ENCODE peak calls at places on chromosome 10, in seven cellular contexts. One of them, this sample, is unnamed.
A peak's percentile ranks its signal among the peaks of the same experiment; 100 is the strongest.

GRCh38 chr10:3538850-3539531 is 246.0 kb downstream of the KLF6 start:
- DNase-seq in stomach: peak; percentile 34
- DNase-seq in brain microvascular endothelial cell: peak; percentile 96
- DNase-seq in transverse colon: no peak
- DNase-seq in GM23248: peak; percentile 99
- DNase-seq in PC-9: peak; percentile 60
- DNase-seq in AG04450: peak; percentile 81
- DNase-seq in this sample: no peak

GRCh38 chr10:65394898-65395297 is 1530.9 kb upstream of the LRRTM3 start:
- DNase-seq in stomach: no peak
- DNase-seq in brain microvascular endothelial cell: peak; percentile 53
- DNase-seq in transverse colon: no peak
- DNase-seq in GM23248: no peak
- DNase-seq in PC-9: no peak
- DNase-seq in AG04450: no peak
- DNase-seq in this sample: no peak

GRCh38 chr10:26331376-26331775 is 106.8 kb upstream of the APBB1IP start:
- DNase-seq in stomach: no peak
- DNase-seq in brain microvascular endothelial cell: no peak
- DNase-seq in transverse colon: no peak
- DNase-seq in GM23248: peak; percentile 40
- DNase-seq in PC-9: no peak
- DNase-seq in AG04450: no peak
- DNase-seq in this sample: no peak

GRCh38 chr10:11776080-11776479 is 33.9 kb downstream of the ECHDC3 start:
- DNase-seq in stomach: no peak
- DNase-seq in brain microvascular endothelial cell: no peak
- DNase-seq in transverse colon: no peak
- DNase-seq in GM23248: no peak
- DNase-seq in PC-9: peak; percentile 11
- DNase-seq in AG04450: no peak
- DNase-seq in this sample: no peak

GRCh38 chr10:11793762-11794479 is 29.2 kb upstream of the PROSER2 start:
- DNase-seq in stomach: no peak
- DNase-seq in brain microvascular endothelial cell: peak; percentile 81
- DNase-seq in transverse colon: no peak
- DNase-seq in GM23248: peak; percentile 65
- DNase-seq in PC-9: peak; percentile 86
- DNase-seq in AG04450: no peak
- DNase-seq in this sample: no peak

GRCh38 chr10:26737730-26738129 is 40.2 kb downstream of the PDSS1 start:
- DNase-seq in stomach: no peak
- DNase-seq in brain microvascular endothelial cell: no peak
- DNase-seq in transverse colon: no peak
- DNase-seq in GM23248: peak; percentile 71
- DNase-seq in PC-9: no peak
- DNase-seq in AG04450: no peak
- DNase-seq in this sample: no peak

GRCh38 chr10:37856881-37857286 is 526 bp downstream of the ZNF248 start:
- DNase-seq in stomach: peak; percentile 27
- DNase-seq in brain microvascular endothelial cell: peak; percentile 7
- DNase-seq in transverse colon: peak; percentile 31
- DNase-seq in GM23248: no peak
- DNase-seq in PC-9: no peak
- DNase-seq in AG04450: no peak
- DNase-seq in this sample: peak; percentile 47

GRCh38 chr10:15796762-15797161 is 63.5 kb downstream of the MINDY3 start:
- DNase-seq in stomach: no peak
- DNase-seq in brain microvascular endothelial cell: no peak
- DNase-seq in transverse colon: no peak
- DNase-seq in GM23248: no peak
- DNase-seq in PC-9: no peak
- DNase-seq in AG04450: no peak
- DNase-seq in this sample: no peak

GRCh38 chr10:3389093-3389492 is 216.5 kb upstream of the PITRM1 start:
- DNase-seq in stomach: no peak
- DNase-seq in brain microvascular endothelial cell: no peak
- DNase-seq in transverse colon: no peak
- DNase-seq in GM23248: no peak
- DNase-seq in PC-9: no peak
- DNase-seq in AG04450: no peak
- DNase-seq in this sample: no peak

GRCh38 chr10:97540669-97541500 is 31.7 kb upstream of the ANKRD2 start:
- DNase-seq in stomach: no peak
- DNase-seq in brain microvascular endothelial cell: no peak
- DNase-seq in transverse colon: no peak
- DNase-seq in GM23248: peak; percentile 47
- DNase-seq in PC-9: no peak
- DNase-seq in AG04450: no peak
- DNase-seq in this sample: peak; percentile 41
- H3K27ac ChIP-seq in stomach: no peak overlapping the region
- H3K27ac ChIP-seq in brain microvascular endothelial cell: peak overlapping the region; percentile 97
- H3K27ac ChIP-seq in transverse colon: peak overlapping the region; percentile 8
- H3K27ac ChIP-seq in GM23248: peak overlapping the region; percentile 98
- H3K27ac ChIP-seq in PC-9: peak overlapping the region; percentile 80
- H3K27ac ChIP-seq in AG04450: peak overlapping the region; percentile 55
- H3K27ac ChIP-seq in this sample: peak overlapping the region; percentile 97

GRCh38 chr10:113983552-113983951 is 60.1 kb upstream of the ADRB1 start:
- DNase-seq in stomach: no peak
- DNase-seq in brain microvascular endothelial cell: no peak
- DNase-seq in transverse colon: peak; percentile 21
- DNase-seq in GM23248: no peak
- DNase-seq in PC-9: no peak
- DNase-seq in AG04450: no peak
- DNase-seq in this sample: no peak
- H3K4me3 ChIP-seq in stomach: no peak overlapping the region
- H3K4me3 ChIP-seq in brain microvascular endothelial cell: no peak overlapping the region
- H3K4me3 ChIP-seq in transverse colon: no peak overlapping the region
- H3K4me3 ChIP-seq in GM23248: no peak overlapping the region
- H3K4me3 ChIP-seq in PC-9: no peak overlapping the region
- H3K4me3 ChIP-seq in AG04450: no peak overlapping the region
- H3K4me3 ChIP-seq in this sample: no peak overlapping the region

GRCh38 chr10:124075116-124075955 is 18.1 kb downstream of the CHST15 start:
- DNase-seq in stomach: no peak
- DNase-seq in brain microvascular endothelial cell: no peak
- DNase-seq in transverse colon: no peak
- DNase-seq in GM23248: no peak
- DNase-seq in PC-9: no peak
- DNase-seq in AG04450: no peak
- DNase-seq in this sample: no peak

GRCh38 chr10:124076334-124076733 is 17.1 kb downstream of the CHST15 start:
- DNase-seq in stomach: no peak
- DNase-seq in brain microvascular endothelial cell: no peak
- DNase-seq in transverse colon: no peak
- DNase-seq in GM23248: no peak
- DNase-seq in PC-9: no peak
- DNase-seq in AG04450: no peak
- DNase-seq in this sample: no peak

GRCh38 chr10:124073642-124074377 is 19.6 kb downstream of the CHST15 start:
- DNase-seq in stomach: no peak
- DNase-seq in brain microvascular endothelial cell: no peak
- DNase-seq in transverse colon: no peak
- DNase-seq in GM23248: no peak
- DNase-seq in PC-9: no peak
- DNase-seq in AG04450: no peak
- DNase-seq in this sample: no peak

GRCh38 chr10:124072541-124072940 is 20.9 kb downstream of the CHST15 start:
- DNase-seq in stomach: no peak
- DNase-seq in brain microvascular endothelial cell: no peak
- DNase-seq in transverse colon: no peak
- DNase-seq in GM23248: no peak
- DNase-seq in PC-9: no peak
- DNase-seq in AG04450: no peak
- DNase-seq in this sample: no peak

GRCh38 chr10:124074471-124075109 is 18.8 kb downstream of the CHST15 start:
- DNase-seq in stomach: no peak
- DNase-seq in brain microvascular endothelial cell: no peak
- DNase-seq in transverse colon: peak; percentile 34
- DNase-seq in GM23248: no peak
- DNase-seq in PC-9: no peak
- DNase-seq in AG04450: no peak
- DNase-seq in this sample: no peak
- H3K27ac ChIP-seq in stomach: no peak overlapping the region
- H3K27ac ChIP-seq in brain microvascular endothelial cell: no peak overlapping the region
- H3K27ac ChIP-seq in transverse colon: peak overlapping the region; percentile 45
- H3K27ac ChIP-seq in GM23248: no peak overlapping the region
- H3K27ac ChIP-seq in PC-9: no peak overlapping the region
- H3K27ac ChIP-seq in AG04450: no peak overlapping the region
- H3K27ac ChIP-seq in this sample: no peak overlapping the region

GRCh38 chr10:43404675-43405221 is 4.2 kb downstream of the HNRNPF start:
- DNase-seq in stomach: no peak
- DNase-seq in brain microvascular endothelial cell: no peak
- DNase-seq in transverse colon: no peak
- DNase-seq in GM23248: no peak
- DNase-seq in PC-9: no peak
- DNase-seq in AG04450: no peak
- DNase-seq in this sample: no peak
- H3K4me3 ChIP-seq in stomach: peak overlapping the region; percentile 19
- H3K4me3 ChIP-seq in brain microvascular endothelial cell: no peak overlapping the region
- H3K4me3 ChIP-seq in transverse colon: no peak overlapping the region
- H3K4me3 ChIP-seq in GM23248: peak overlapping the region; percentile 95
- H3K4me3 ChIP-seq in PC-9: peak overlapping the region; percentile 98
- H3K4me3 ChIP-seq in AG04450: no peak overlapping the region
- H3K4me3 ChIP-seq in this sample: no peak overlapping the region

GRCh38 chr10:120314426-120314825 is 142.6 kb upstream of the PLPP4 start:
- DNase-seq in stomach: no peak
- DNase-seq in brain microvascular endothelial cell: no peak
- DNase-seq in transverse colon: no peak
- DNase-seq in GM23248: no peak
- DNase-seq in PC-9: no peak
- DNase-seq in AG04450: no peak
- DNase-seq in this sample: no peak
- H3K27ac ChIP-seq in stomach: no peak overlapping the region
- H3K27ac ChIP-seq in brain microvascular endothelial cell: no peak overlapping the region
- H3K27ac ChIP-seq in transverse colon: no peak overlapping the region
- H3K27ac ChIP-seq in GM23248: no peak overlapping the region
- H3K27ac ChIP-seq in PC-9: no peak overlapping the region
- H3K27ac ChIP-seq in AG04450: no peak overlapping the region
- H3K27ac ChIP-seq in this sample: no peak overlapping the region

GRCh38 chr10:53479365-53479764 is 706.8 kb upstream of the MBL2 start:
- DNase-seq in stomach: no peak
- DNase-seq in brain microvascular endothelial cell: no peak
- DNase-seq in transverse colon: no peak
- DNase-seq in GM23248: no peak
- DNase-seq in PC-9: no peak
- DNase-seq in AG04450: no peak
- DNase-seq in this sample: no peak
- H3K4me3 ChIP-seq in stomach: no peak overlapping the region
- H3K4me3 ChIP-seq in brain microvascular endothelial cell: no peak overlapping the region
- H3K4me3 ChIP-seq in transverse colon: no peak overlapping the region
- H3K4me3 ChIP-seq in GM23248: no peak overlapping the region
- H3K4me3 ChIP-seq in PC-9: no peak overlapping the region
- H3K4me3 ChIP-seq in AG04450: no peak overlapping the region
- H3K4me3 ChIP-seq in this sample: no peak overlapping the region

GRCh38 chr10:983401-983800 is 4.8 kb upstream of the GTPBP4 start:
- DNase-seq in stomach: no peak
- DNase-seq in brain microvascular endothelial cell: no peak
- DNase-seq in transverse colon: no peak
- DNase-seq in GM23248: no peak
- DNase-seq in PC-9: no peak
- DNase-seq in AG04450: no peak
- DNase-seq in this sample: no peak
- H3K27ac ChIP-seq in stomach: peak overlapping the region; percentile 63
- H3K27ac ChIP-seq in brain microvascular endothelial cell: peak overlapping the region; percentile 70
- H3K27ac ChIP-seq in transverse colon: no peak overlapping the region
- H3K27ac ChIP-seq in GM23248: no peak overlapping the region
- H3K27ac ChIP-seq in PC-9: peak overlapping the region; percentile 9
- H3K27ac ChIP-seq in AG04450: no peak overlapping the region
- H3K27ac ChIP-seq in this sample: no peak overlapping the region

GRCh38 chr10:117197189-117197588 is at the start of gene KCNK18:
- DNase-seq in stomach: no peak
- DNase-seq in brain microvascular endothelial cell: no peak
- DNase-seq in transverse colon: no peak
- DNase-seq in GM23248: no peak
- DNase-seq in PC-9: no peak
- DNase-seq in AG04450: no peak
- DNase-seq in this sample: no peak
- H3K4me3 ChIP-seq in stomach: no peak within 1 kb of the TSS
- H3K4me3 ChIP-seq in brain microvascular endothelial cell: no peak within 1 kb of the TSS
- H3K4me3 ChIP-seq in transverse colon: no peak within 1 kb of the TSS
- H3K4me3 ChIP-seq in GM23248: no peak within 1 kb of the TSS
- H3K4me3 ChIP-seq in PC-9: no peak within 1 kb of the TSS
- H3K4me3 ChIP-seq in AG04450: no peak within 1 kb of the TSS
- H3K4me3 ChIP-seq in this sample: no peak within 1 kb of the TSS

GRCh38 chr10:133526957-133527588 is at the start of gene CYP2E1:
- DNase-seq in stomach: no peak
- DNase-seq in brain microvascular endothelial cell: no peak
- DNase-seq in transverse colon: no peak
- DNase-seq in GM23248: no peak
- DNase-seq in PC-9: no peak
- DNase-seq in AG04450: no peak
- DNase-seq in this sample: no peak

GRCh38 chr10:133529576-133529946 is 2.4 kb downstream of the CYP2E1 start:
- DNase-seq in stomach: no peak
- DNase-seq in brain microvascular endothelial cell: no peak
- DNase-seq in transverse colon: no peak
- DNase-seq in GM23248: no peak
- DNase-seq in PC-9: no peak
- DNase-seq in AG04450: no peak
- DNase-seq in this sample: no peak

GRCh38 chr10:133528845-133529575 is 1.8 kb downstream of the CYP2E1 start:
- DNase-seq in stomach: peak; percentile 38
- DNase-seq in brain microvascular endothelial cell: peak; percentile 4
- DNase-seq in transverse colon: no peak
- DNase-seq in GM23248: peak; percentile 35
- DNase-seq in PC-9: peak; percentile 24
- DNase-seq in AG04450: no peak
- DNase-seq in this sample: no peak

GRCh38 chr10:133527779-133528271 is 662 bp downstream of the CYP2E1 start:
- DNase-seq in stomach: peak; percentile 68
- DNase-seq in brain microvascular endothelial cell: no peak
- DNase-seq in transverse colon: no peak
- DNase-seq in GM23248: peak; percentile 10
- DNase-seq in PC-9: no peak
- DNase-seq in AG04450: no peak
- DNase-seq in this sample: peak; percentile 56

GRCh38 chr10:133528296-133528844 is 1.2 kb downstream of the CYP2E1 start:
- DNase-seq in stomach: no peak
- DNase-seq in brain microvascular endothelial cell: no peak
- DNase-seq in transverse colon: no peak
- DNase-seq in GM23248: peak; percentile 41
- DNase-seq in PC-9: no peak
- DNase-seq in AG04450: no peak
- DNase-seq in this sample: no peak
- H3K27ac ChIP-seq in stomach: no peak overlapping the region
- H3K27ac ChIP-seq in brain microvascular endothelial cell: no peak overlapping the region
- H3K27ac ChIP-seq in transverse colon: no peak overlapping the region
- H3K27ac ChIP-seq in GM23248: no peak overlapping the region
- H3K27ac ChIP-seq in PC-9: no peak overlapping the region
- H3K27ac ChIP-seq in AG04450: no peak overlapping the region
- H3K27ac ChIP-seq in this sample: peak overlapping the region; percentile 57

This sample was measured in dorsolateral prefrontal cortex.